ENCODE peak calls at places on chromosomes 13 and 19, in four cellular contexts. C is SK-N-SH, B is A549, U is heart right ventricle. K is an unnamed sample. For H3K4me1, the result is how much of the 10 kb centered on the place peaks cover.

GRCh38 chr13:26942184-26942583 is 181.6 kb upstream of the GPR12 start:
- DNase-seq in C (no peak), B (no peak), U (no peak), K (no peak)

GRCh38 chr19:14954071-14954655 is 12.9 kb downstream of the OR7C2 start:
- DNase-seq in C (no peak), B (no peak), U (no peak), K (no peak)

GRCh38 chr19:50230379-50231351 is 27.2 kb downstream of the MYH14 start:
- DNase-seq in C (no peak), B (no peak), U (peak), K (no peak)

GRCh38 chr13:110445183-110445582 is 116.3 kb downstream of the RAB20 start:
- DNase-seq in C (no peak), B (no peak), U (no peak), K (no peak)

GRCh38 chr19:52216401-52216800 is 26.5 kb downstream of the PPP2R1A start:
- DNase-seq in C (no peak), B (no peak), U (no peak), K (peak)

GRCh38 chr19:17296278-17296677 is 6.9 kb downstream of the ABHD8 start:
- DNase-seq in C (peak), B (peak), U (no peak), K (no peak)

GRCh38 chr13:104805346-104805745 is 1730.1 kb downstream of the EFNB2 start:
- DNase-seq in C (no peak), B (no peak), U (no peak), K (no peak)

GRCh38 chr19:703651-704446 is 4.9 kb upstream of the PALM start:
- DNase-seq in C (peak), B (peak), U (peak), K (no peak)

GRCh38 chr13:98390086-98390697 is 186.7 kb downstream of the STK24 start:
- DNase-seq in C (no peak), B (no peak), U (no peak), K (no peak)

GRCh38 chr19:45781282-45782161 is 768 bp downstream of the DMPK start:
- DNase-seq in C (no peak), B (peak), U (peak), K (no peak)

GRCh38 chr13:81874681-81875661 is 1534.0 kb upstream of the SPRY2 start:
- DNase-seq in C (no peak), B (no peak), U (no peak), K (no peak)

GRCh38 chr13:23175920-23176319 is 4.9 kb upstream of the SGCG start:
- DNase-seq in C (no peak), B (no peak), U (no peak), K (no peak)

GRCh38 chr13:34462843-34463242 is 479.2 kb upstream of the NBEA start:
- DNase-seq in C (no peak), B (peak), U (peak), K (no peak)

GRCh38 chr13:110232146-110232545 is 74.8 kb downstream of the COL4A1 start:
- DNase-seq in C (no peak), B (no peak), U (no peak), K (no peak)

GRCh38 chr13:60970736-60971135 is 444.9 kb downstream of the PCDH20 start:
- DNase-seq in C (no peak), B (no peak), U (no peak), K (no peak)

GRCh38 chr19:18191640-18192062 is 1.4 kb upstream of the MPV17L2 start:
- DNase-seq in C (no peak), B (no peak), U (no peak), K (no peak)

GRCh38 chr13:114108141-114108761 is 24.2 kb downstream of the RASA3 start:
- DNase-seq in C (no peak), B (no peak), U (no peak), K (peak)

GRCh38 chr13:114111577-114111976 is 20.8 kb downstream of the RASA3 start:
- DNase-seq in C (no peak), B (no peak), U (no peak), K (no peak)

GRCh38 chr13:114110091-114110829 is 22.2 kb downstream of the RASA3 start:
- DNase-seq in C (peak), B (peak), U (no peak), K (no peak)

GRCh38 chr13:114108894-114109293 is 23.5 kb downstream of the RASA3 start:
- DNase-seq in C (no peak), B (no peak), U (no peak), K (peak)

GRCh38 chr13:114109646-114110045 is 22.8 kb downstream of the RASA3 start:
- DNase-seq in C (peak), B (no peak), U (no peak), K (no peak)
- H3K4me1 ChIP-seq in C (under half), B (under half), U (under half), K (under half)

DNA sequence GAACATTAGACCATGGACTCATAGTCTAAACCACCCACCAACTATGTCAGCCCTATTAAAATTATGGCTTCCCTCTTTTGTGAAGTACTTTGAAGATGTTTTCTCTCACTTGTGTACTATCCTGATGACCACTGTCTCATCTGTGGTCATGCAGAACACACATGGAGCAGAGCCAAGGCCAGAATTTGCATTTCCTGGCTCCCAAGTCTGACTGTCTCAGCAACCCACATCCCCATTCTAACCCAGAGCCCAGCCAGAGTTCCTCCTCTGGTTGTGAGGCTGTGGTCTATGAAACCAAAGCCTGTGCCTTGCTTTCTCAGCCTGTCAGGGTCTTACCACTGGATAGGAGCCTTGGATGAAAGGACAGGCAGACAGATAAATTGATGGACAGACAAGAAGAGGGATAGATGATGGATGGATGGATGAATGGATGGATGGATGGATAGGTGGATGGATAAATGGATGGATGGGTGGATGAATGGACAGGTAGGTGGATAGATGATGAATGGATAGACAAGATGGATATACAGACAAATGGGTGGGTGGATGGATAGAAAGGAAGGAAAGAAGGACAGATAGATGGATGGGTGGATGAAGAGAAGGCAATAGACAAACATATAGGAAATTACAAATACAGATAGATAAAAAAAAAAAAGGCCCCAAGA is 35.4 kb downstream of the ZNF557 start:
- DNase-seq in C (no peak), B (no peak), U (no peak), K (no peak)
- H3K27ac ChIP-seq in C (no peak), B (no peak), U (no peak), K (no peak)

GRCh38 chr13:78802912-78803311 is 144.0 kb upstream of the OBI1 start:
- DNase-seq in C (no peak), B (no peak), U (no peak), K (no peak)

DNA sequence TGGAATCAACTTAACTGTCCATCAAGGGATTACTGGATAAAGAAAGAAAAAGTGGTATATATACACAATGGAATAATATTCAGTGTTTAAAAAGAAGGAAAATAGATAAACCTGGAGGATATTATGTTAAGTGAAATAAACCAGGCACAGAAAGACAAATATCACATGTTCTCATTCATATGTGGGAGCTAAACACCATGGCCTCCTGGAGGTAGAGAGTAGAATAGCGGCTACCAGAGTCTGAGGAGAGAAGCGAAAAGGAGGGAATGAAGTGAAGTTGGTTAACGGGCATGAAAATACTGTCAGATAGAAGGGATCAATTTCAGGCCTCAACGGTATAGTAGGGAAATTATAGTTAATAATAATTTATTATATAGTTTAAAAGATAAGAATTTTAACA is 147.5 kb upstream of the OBI1 start:
- DNase-seq in C (no peak), B (peak), U (no peak), K (no peak)
- TF ChIP-seq CTCF in C (peak), B (no peak), U (no peak), K (no peak)

GRCh38 chr13:40599146-40599545 is 67.3 kb downstream of the FOXO1 start:
- DNase-seq in C (no peak), B (no peak), U (no peak), K (no peak)

GRCh38 chr13:40597735-40598365 is 68.6 kb downstream of the FOXO1 start:
- DNase-seq in C (no peak), B (no peak), U (no peak), K (no peak)

GRCh38 chr13:40598599-40598998 is 67.8 kb downstream of the FOXO1 start:
- DNase-seq in C (no peak), B (no peak), U (no peak), K (no peak)

GRCh38 chr13:40596484-40596883 is 70.0 kb downstream of the FOXO1 start:
- DNase-seq in C (no peak), B (no peak), U (no peak), K (no peak)

GRCh38 chr13:40595693-40596092 is 70.7 kb downstream of the FOXO1 start:
- DNase-seq in C (no peak), B (no peak), U (no peak), K (no peak)
- H3K4me1 ChIP-seq in C (under half), B (under half), U (half or more), K (under half)

GRCh38 chr13:29545988-29546387 is 49.5 kb downstream of the SLC7A1 start:
- DNase-seq in C (no peak), B (no peak), U (no peak), K (no peak)
- H3K27ac ChIP-seq in C (no peak), B (no peak), U (no peak), K (no peak)

GRCh38 chr19:39602224-39602623 is at the start of gene LGALS13:
- DNase-seq in C (no peak), B (no peak), U (no peak), K (no peak)
- TF ChIP-seq CTCF in C (no peak), B (no peak), U (no peak), K (no peak)

DNA sequence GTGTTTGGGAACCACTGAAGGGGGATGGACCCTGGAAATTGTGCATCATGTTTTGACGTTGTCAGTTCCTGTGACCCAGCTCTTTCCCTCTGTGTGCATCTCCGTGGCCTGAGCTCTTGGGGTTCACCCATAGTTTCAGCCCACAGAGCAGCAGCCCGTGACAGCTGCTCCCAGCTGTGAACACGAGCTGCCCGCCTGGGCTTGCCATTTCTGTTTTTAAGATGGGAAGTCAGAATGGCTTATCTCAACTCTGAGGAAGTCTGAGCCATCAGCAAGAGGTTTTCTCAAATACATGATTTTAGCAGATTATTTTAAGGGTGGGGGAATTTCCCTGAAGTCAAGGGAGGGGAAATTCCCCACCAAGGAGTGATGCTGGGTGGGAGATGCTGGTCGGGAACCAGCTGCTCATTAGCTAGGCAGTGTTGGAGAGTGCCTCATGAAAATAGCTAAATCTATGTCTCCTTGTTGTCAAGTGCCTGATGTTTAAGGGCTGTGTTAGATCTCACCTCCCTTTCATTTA is 34.9 kb upstream of the C1QTNF9 start:
- DNase-seq in C (no peak), B (no peak), U (peak), K (no peak)
- H3K4me1 ChIP-seq in C (under half), B (under half), U (half or more), K (under half)

K was measured in suprapubic skin.